ENCODE peak calls at places on chromosomes 7 and 10, in seven cellular contexts. Z, D, N, F, L, C and W are unnamed samples.

GRCh38 chr7:360454-361100 is 70.6 kb downstream of the FOXL3 start:
- DNase-seq in N (no peak), L (no peak), C (no peak), Z (no peak), D (no peak), F (no peak), W (no peak)

GRCh38 chr10:71779641-71780040 is 6.3 kb upstream of the VSIR start:
- DNase-seq in F (no peak), D (no peak), C (no peak), Z (no peak), N (no peak), L (no peak), W (no peak)

GRCh38 chr7:151592868-151593486 is 73.3 kb upstream of the RHEB start:
- DNase-seq in N (no peak), F (peak), D (no peak), C (no peak), L (no peak), Z (no peak), W (no peak)

GRCh38 chr10:77896058-77896457 is 30.5 kb downstream of the DLG5 start:
- DNase-seq in N (no peak), L (no peak), Z (no peak), F (no peak), D (no peak), C (no peak), W (no peak)

GRCh38 chr10:18822156-18822555 is 162.9 kb downstream of the ARL5B start:
- DNase-seq in F (no peak), N (no peak), Z (no peak), D (peak), L (no peak), C (peak), W (peak)

GRCh38 chr10:29714096-29714874 is 79.5 kb upstream of the SVIL start:
- DNase-seq in Z (no peak), F (peak), D (no peak), L (no peak), N (no peak), C (no peak), W (no peak)

GRCh38 chr7:19378340-19378704 is 233.1 kb upstream of the FERD3L start:
- DNase-seq in L (no peak), C (no peak), N (no peak), Z (no peak), D (no peak), F (no peak), W (no peak)

GRCh38 chr10:3464760-3465405 is 292.3 kb upstream of the PITRM1 start:
- DNase-seq in C (no peak), N (no peak), L (no peak), F (no peak), Z (no peak), D (no peak), W (no peak)

GRCh38 chr7:140261522-140261921 is 84.7 kb upstream of the KDM7A start:
- DNase-seq in N (no peak), D (no peak), Z (no peak), C (no peak), F (no peak), L (no peak), W (no peak)

GRCh38 chr7:6637544-6638229 is 569 bp downstream of the ZNF316 start:
- DNase-seq in C (peak), Z (no peak), L (no peak), D (peak), N (peak), F (no peak), W (peak)

GRCh38 chr7:111679944-111680343 is 117.7 kb upstream of the IMMP2L start:
- DNase-seq in Z (no peak), D (no peak), N (no peak), C (no peak), L (no peak), F (no peak), W (no peak)
- TF ChIP-seq JUND in Z (no peak), D (no peak), N (no peak), C (no peak), L (no peak), F (no peak), W (no peak)

DNA sequence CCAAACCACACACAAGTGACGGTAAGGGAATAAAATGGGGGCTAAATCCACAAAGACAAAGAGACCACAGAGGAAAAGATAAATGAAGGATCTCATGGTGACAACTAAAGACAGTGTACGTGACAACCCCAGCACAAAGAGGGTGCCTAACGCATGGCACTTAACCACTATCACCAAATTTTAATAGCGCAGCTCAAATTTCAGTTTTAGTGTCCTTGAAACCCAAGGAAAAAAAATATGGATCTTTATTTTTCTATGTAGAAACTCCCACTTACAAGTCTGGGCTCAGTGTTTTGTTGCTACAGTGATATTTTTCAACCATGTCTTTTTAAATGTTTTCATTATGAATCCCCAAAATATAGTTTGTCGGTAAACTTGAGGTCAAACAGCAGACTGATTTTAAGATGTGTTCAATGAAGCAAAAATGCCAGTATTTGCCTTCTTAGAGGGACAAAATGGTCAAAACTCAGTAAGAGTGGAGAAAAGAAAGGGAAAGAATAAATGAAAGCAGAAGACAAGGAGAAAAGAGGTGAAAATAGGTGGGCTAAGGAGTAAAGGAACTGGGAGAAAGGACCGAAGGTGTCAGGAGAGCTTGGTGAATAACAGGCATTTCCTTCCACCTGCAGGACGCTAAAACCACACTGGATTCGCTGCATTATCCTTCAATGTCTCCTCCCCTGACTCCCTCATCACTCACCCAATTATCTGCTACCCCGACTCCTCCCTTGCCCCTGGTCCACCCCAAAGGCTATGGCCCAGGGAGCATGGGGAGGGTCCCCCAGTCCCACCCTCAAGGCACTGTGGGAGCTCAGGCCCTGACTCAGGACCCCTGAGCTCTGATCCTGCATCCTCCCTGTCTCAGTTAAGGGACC is 3.5 kb downstream of the ASB13 start:
- DNase-seq in C (no peak), N (no peak), F (no peak), L (no peak), Z (no peak), D (no peak), W (no peak)
- TF ChIP-seq JUND in C (no peak), N (no peak), F (no peak), L (no peak), Z (no peak), D (no peak), W (no peak)

GRCh38 chr7:128132426-128133069 is 101.3 kb upstream of the LRRC4 start:
- DNase-seq in D (no peak), F (no peak), C (no peak), Z (no peak), N (no peak), L (no peak), W (no peak)

GRCh38 chr7:128136215-128136597 is 104.9 kb upstream of the LEP start:
- DNase-seq in D (no peak), F (no peak), L (no peak), C (no peak), N (peak), Z (no peak), W (no peak)

GRCh38 chr7:128131701-128132100 is 100.5 kb upstream of the LRRC4 start:
- DNase-seq in N (no peak), L (no peak), D (no peak), Z (no peak), C (no peak), F (no peak), W (no peak)

GRCh38 chr7:128137096-128137655 is 103.9 kb upstream of the LEP start:
- DNase-seq in Z (no peak), C (no peak), D (peak), L (no peak), F (no peak), N (no peak), W (no peak)

DNA sequence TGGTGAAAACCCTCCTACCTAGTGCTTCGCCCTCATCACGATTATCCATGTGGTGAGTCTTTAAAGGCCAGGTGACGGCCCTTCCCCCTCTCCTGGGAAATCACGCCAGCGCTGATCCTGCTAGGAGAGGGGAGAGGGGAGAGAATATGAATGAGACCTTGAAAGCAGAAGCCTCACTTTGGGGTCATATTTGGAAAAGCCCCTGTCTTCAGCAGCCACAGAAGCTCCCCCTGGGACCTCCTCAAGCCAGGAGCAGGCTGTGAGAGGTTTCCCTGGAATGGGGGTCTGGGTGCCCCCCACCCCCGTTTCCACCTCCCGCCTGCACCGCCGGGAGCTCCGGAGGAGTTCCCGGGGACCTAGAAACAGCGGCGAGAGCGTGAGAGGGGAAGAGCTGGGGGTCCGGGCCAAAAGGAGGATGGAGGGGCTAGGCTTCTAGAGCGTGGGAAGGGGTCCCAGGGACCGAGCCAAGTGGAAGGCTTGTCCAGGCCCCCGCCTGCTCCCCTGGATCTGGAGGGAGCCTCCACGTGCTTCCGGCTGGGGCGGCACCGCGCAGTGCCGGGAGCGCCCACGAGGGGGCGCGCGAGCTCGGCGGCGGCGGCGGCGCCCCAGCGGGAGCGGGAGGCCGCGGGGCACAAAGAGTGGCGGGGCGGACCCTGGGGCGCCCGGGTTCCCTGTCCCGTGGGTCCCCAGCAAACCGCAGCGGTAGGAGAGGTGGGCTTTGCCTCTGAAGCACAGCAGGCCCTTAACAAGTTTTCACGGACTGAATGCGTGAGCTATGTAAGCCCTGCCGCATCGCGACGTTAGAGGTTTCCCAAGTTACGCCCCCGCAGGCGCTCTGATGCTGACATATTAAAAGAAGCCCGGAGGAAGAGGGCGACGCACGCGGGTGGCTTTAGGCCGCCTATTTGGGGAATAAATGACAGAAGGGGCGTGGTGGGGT is 104.3 kb upstream of the LRRC4 start:
- DNase-seq in C (peak), L (no peak), N (peak), D (no peak), F (peak), Z (no peak), W (peak)
- TF ChIP-seq JUND in C (no peak), L (no peak), N (no peak), D (no peak), F (no peak), Z (no peak), W (no peak)

GRCh38 chr7:41428330-41428729 is 274.6 kb downstream of the INHBA start:
- DNase-seq in N (no peak), F (no peak), Z (no peak), L (no peak), C (no peak), D (no peak), W (no peak)
- TF ChIP-seq JUND in N (no peak), F (no peak), Z (no peak), L (no peak), C (no peak), D (no peak), W (no peak)

GRCh38 chr10:51900180-51900579 is 200.8 kb upstream of the CSTF2T start:
- DNase-seq in F (no peak), L (no peak), Z (no peak), N (no peak), D (no peak), C (no peak), W (no peak)

GRCh38 chr10:51894752-51895151 is 195.4 kb upstream of the CSTF2T start:
- DNase-seq in F (no peak), C (no peak), N (no peak), D (no peak), Z (no peak), L (no peak), W (no peak)

GRCh38 chr10:51897560-51897959 is 198.2 kb upstream of the CSTF2T start:
- DNase-seq in F (no peak), L (no peak), Z (no peak), C (no peak), N (no peak), D (no peak), W (no peak)

GRCh38 chr10:51895209-51895608 is 195.8 kb upstream of the CSTF2T start:
- DNase-seq in F (no peak), D (no peak), L (no peak), C (no peak), Z (no peak), N (no peak), W (no peak)

GRCh38 chr10:51896849-51897248 is 197.5 kb upstream of the CSTF2T start:
- DNase-seq in Z (no peak), L (no peak), D (no peak), N (no peak), F (no peak), C (no peak), W (no peak)
- TF ChIP-seq JUND in Z (no peak), L (no peak), D (no peak), N (no peak), F (no peak), C (no peak), W (no peak)

DNA sequence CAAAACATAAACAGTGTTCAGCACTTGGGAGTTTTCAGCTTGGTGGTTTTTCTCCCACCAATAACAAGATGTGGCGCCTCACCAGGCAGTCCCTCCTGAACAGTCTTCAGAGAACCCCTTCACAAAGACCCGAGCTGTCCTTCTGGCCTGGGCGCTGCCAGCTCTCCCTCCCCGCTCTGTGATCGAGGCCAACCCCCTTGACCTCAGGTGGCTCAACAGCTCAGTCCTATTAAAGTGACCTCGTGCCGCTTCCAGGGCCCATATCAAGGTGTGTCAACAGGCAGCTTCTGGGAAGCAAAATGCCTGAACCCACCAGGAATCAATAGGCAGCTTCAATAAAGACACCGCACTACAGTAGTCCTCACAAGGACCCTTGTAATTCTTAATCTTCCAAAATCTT is 63.3 kb downstream of the CHST15 start:
- DNase-seq in F (no peak), C (no peak), L (no peak), Z (no peak), N (no peak), D (no peak), W (no peak)
- TF ChIP-seq JUND in F (no peak), C (no peak), L (no peak), Z (no peak), N (no peak), D (no peak), W (no peak)

GRCh38 chr10:97601268-97602215 is 12.0 kb downstream of the C10orf62 start:
- DNase-seq in F (no peak), C (no peak), Z (no peak), D (no peak), L (no peak), N (peak), W (no peak)
- TF ChIP-seq JUND in F (no peak), C (no peak), Z (no peak), D (no peak), L (no peak), N (no peak), W (no peak)

GRCh38 chr7:155190608-155191536 is 106.8 kb upstream of the INSIG1 start:
- DNase-seq in N (peak), D (no peak), L (no peak), Z (no peak), F (no peak), C (peak), W (peak)
- TF ChIP-seq JUND in N (no peak), D (no peak), L (no peak), Z (no peak), F (no peak), C (no peak), W (no peak)

DNA sequence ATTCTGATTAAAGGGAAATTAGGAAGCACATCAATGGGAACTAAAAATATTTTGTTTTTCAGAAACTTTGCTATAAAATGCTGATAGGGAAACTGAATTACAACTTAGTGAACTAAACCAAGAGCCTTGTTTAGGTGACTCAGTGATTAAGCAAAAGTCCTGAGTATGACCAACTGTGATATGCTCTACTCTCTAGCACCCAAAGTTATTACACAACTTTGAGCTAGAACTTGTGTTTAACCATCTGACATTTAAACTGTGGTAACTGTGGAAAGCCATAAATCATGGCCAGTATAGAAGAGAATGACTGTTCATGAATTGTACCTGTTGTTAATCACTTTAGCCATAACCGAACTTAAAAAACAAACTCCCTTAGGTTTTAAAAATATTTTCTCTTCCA is 127.4 kb downstream of the ZNF365 start:
- DNase-seq in D (no peak), L (no peak), Z (no peak), C (no peak), N (no peak), F (no peak), W (no peak)
- TF ChIP-seq JUND in D (no peak), L (no peak), Z (no peak), C (no peak), N (no peak), F (no peak), W (no peak)